ENCODE peak calls at places on chromosome 11, in four cellular contexts. Q, A, O and B are unnamed samples. For H3K36me3, the result is how much of the 10 kb centered on the place peaks cover.

GRCh38 chr11:84894666-84895065 is 732.5 kb downstream of the DLG2 start:
- DNase-seq in Q (no peak), A (no peak), O (no peak), B (no peak)

GRCh38 chr11:74739546-74740270 is 8.5 kb upstream of the CHRDL2 start:
- DNase-seq in Q (no peak), A (no peak), O (peak), B (no peak)

GRCh38 chr11:24679686-24680318 is 182.9 kb downstream of the LUZP2 start:
- DNase-seq in Q (no peak), A (no peak), O (peak), B (no peak)

GRCh38 chr11:121539000-121539399 is 86.2 kb upstream of the SORL1-AS1 start:
- DNase-seq in Q (no peak), A (no peak), O (no peak), B (no peak)

GRCh38 chr11:68043029-68043348 is 4.2 kb downstream of the TCIRG1 start:
- DNase-seq in Q (no peak), A (no peak), O (no peak), B (peak)

GRCh38 chr11:125263268-125263790 is 98.8 kb downstream of the PKNOX2 start:
- DNase-seq in Q (peak), A (peak), O (peak), B (peak)

GRCh38 chr11:15146271-15147003 is 31.7 kb downstream of the INSC start:
- DNase-seq in Q (no peak), A (no peak), O (peak), B (no peak)

GRCh38 chr11:131644204-131644603 is 273.8 kb downstream of the NTM start:
- DNase-seq in Q (no peak), A (no peak), O (no peak), B (no peak)

GRCh38 chr11:74648894-74649293 is 56.5 kb downstream of the POLD3 start:
- DNase-seq in Q (no peak), A (no peak), O (peak), B (no peak)

GRCh38 chr11:46298699-46299424 is 21.4 kb downstream of the CREB3L1 start:
- DNase-seq in Q (no peak), A (no peak), O (peak), B (no peak)

GRCh38 chr11:126328444-126328843 is 24.6 kb downstream of the DCPS start:
- DNase-seq in Q (peak), A (no peak), O (no peak), B (no peak)

GRCh38 chr11:119188067-119188466 is 2.8 kb downstream of the NHERF4 start:
- DNase-seq in Q (peak), A (no peak), O (no peak), B (peak)

GRCh38 chr11:65859812-65860277 is 388 bp upstream of the MUS81 start:
- DNase-seq in Q (no peak), A (no peak), O (no peak), B (no peak)

GRCh38 chr11:2151500-2152257 is 9.3 kb downstream of the INS start:
- DNase-seq in Q (no peak), A (no peak), O (peak), B (peak)

GRCh38 chr11:2929511-2929879 is 275 bp upstream of the PHLDA2 start:
- DNase-seq in Q (peak), A (no peak), O (peak), B (peak)

GRCh38 chr11:63564056-63564784 is 1.0 kb upstream of the PLAAT2 start:
- DNase-seq in Q (peak), A (peak), O (no peak), B (no peak)

GRCh38 chr11:60658409-60658808 is 41.0 kb upstream of the MS4A8 start:
- DNase-seq in Q (no peak), A (no peak), O (no peak), B (no peak)

GRCh38 chr11:129331217-129331616 is 44.4 kb upstream of the BARX2 start:
- DNase-seq in Q (no peak), A (no peak), O (peak), B (no peak)

GRCh38 chr11:93234602-93235207 is 36.9 kb upstream of the SLC36A4 start:
- DNase-seq in Q (peak), A (peak), O (peak), B (peak)

GRCh38 chr11:126061707-126062678 is 673 bp downstream of the CDON start:
- DNase-seq in Q (peak), A (no peak), O (peak), B (no peak)

GRCh38 chr11:115590254-115590653 is 86.0 kb upstream of the CADM1 start:
- DNase-seq in Q (no peak), A (no peak), O (no peak), B (no peak)

GRCh38 chr11:45939836-45940235 is 17.4 kb downstream of the LARGE2 start:
- DNase-seq in Q (no peak), A (no peak), O (peak), B (no peak)

GRCh38 chr11:33773399-33774355 is 643 bp downstream of the FBXO3 start:
- DNase-seq in Q (no peak), A (no peak), O (peak), B (peak)

GRCh38 chr11:70557742-70558485 is 159.6 kb downstream of the CTTN start:
- DNase-seq in Q (peak), A (no peak), O (no peak), B (no peak)

GRCh38 chr11:269146-269890 is 8.9 kb upstream of the NLRP6 start:
- DNase-seq in Q (peak), A (no peak), O (no peak), B (no peak)

GRCh38 chr11:23403210-23404185 is 543.2 kb upstream of the CCDC179 start:
- DNase-seq in Q (peak), A (no peak), O (no peak), B (peak)

GRCh38 chr11:13940611-13941256 is 21.8 kb upstream of the SPON1 start:
- DNase-seq in Q (no peak), A (no peak), O (no peak), B (no peak)

GRCh38 chr11:13939952-13940610 is 22.4 kb upstream of the SPON1 start:
- DNase-seq in Q (no peak), A (no peak), O (no peak), B (no peak)

GRCh38 chr11:13944016-13944415 is 18.5 kb upstream of the SPON1 start:
- DNase-seq in Q (no peak), A (no peak), O (no peak), B (no peak)

GRCh38 chr11:13942908-13943505 is 19.5 kb upstream of the SPON1 start:
- DNase-seq in Q (no peak), A (no peak), O (peak), B (no peak)

DNA sequence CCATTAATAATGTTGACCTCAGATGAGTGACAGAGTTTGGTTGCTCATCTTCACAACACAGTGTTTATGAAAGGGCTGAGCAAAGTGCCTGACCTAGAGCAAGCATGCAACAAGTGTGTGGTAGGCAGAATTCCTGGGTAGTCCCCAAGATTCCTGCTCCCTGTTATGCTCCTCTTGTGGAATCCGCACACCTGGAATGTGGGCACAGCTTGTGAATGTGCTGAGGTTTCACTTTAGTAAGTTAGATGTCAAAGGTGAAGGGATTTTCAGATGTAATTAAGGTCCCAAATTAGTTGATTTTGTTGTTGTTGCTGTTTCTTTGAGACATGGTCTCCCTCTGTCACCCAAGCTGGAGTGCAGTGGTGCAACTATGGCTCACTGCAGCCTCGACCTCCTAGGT is 20.7 kb upstream of the SPON1 start:
- DNase-seq in Q (no peak), A (no peak), O (no peak), B (no peak)
- H3K36me3 ChIP-seq in Q (under half), A (under half), O (under half), B (under half)

DNA sequence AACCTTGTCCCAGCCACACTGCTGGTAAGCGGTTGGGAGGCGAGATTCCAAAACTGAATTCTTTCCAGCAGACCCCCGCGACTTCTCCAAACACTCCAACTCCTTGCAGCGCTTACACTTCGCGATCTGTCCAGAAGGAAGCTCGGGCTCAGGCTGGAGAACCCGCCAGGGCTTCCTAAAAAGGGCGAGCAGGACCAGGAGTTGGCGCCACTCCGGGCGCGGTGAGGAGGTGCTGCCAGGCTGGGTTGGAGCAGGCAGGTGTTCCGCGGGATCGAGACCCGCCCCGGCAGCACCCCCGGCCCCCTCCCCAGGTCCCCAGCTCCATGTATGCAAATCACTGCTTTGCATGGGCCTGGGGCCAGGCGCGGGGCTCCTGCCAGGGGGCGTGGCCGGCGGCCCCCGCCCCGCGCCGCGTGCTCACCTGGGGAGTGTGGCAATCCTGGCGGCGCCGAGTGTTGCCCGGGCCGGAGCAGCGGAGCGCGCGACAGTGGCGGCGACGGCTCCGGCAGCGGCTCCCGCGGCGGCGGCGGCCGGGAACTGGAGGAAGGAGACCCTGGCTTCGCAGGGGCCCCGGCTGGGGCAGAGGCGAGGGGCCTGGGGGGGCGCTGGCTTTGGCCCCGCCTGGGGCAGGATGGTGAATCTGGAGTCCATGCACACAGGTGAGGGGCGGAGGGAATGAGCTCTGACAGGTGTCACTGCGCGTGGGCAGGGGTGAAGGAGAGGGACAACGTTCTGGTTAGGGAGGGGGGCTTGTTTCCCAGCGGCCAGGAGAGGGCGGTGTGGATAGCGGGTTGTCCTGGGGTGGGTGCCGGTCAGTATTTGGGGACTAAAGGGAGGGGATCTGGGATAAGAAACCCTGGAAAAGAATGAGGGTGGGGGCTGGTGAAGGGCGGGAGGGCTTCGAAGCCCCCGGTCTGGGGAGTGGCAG is at the start of gene POU2F3:
- DNase-seq in Q (no peak), A (no peak), O (no peak), B (peak)
- TF ChIP-seq CTCF in Q (no peak), A (peak), O (no peak), B (no peak)

DNA sequence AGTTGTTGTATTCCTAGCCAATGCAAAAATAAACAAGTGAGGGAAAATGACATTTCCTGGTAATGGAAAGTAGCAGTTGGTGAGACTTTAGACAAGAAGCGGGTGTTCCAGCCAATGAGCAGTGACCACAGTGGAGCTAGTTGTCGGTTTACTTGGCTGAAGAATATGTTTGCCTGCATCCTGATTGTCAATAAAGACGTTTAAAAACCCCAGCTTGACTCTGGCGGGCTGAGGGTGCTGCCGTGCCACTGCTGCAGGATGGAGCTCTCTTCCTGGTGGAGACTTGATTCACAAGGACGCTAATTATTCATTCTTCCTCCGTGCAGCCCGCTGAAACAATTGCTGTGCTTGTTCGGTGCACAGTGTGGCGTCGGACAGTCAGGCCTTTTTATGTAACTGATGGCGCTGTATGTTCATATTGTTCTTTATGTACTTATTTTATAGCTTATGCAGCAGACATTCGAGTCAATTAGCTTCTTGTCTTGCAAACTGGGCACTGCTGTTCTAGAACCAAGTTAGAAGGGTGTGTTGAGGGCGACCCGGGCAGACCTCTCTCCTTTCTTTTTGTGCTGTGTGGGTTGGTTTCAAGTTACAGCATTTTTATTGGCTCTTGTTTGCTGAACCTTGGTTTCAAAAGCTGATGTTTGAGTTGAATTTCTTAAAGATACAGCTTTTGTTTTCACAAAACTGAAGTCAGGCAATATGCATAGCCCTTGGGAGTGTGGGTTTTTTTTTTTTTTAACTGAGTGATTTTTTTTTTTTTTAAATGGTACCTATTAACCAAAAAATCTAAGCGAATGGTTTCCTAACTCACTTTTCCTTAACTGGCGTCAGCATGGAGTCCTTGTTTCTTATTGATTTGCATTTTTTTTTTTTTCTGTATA is 153.9 kb downstream of the TEAD1 start:
- DNase-seq in Q (no peak), A (peak), O (peak), B (no peak)
- H3K4me3 ChIP-seq in Q (peak), A (peak), O (peak), B (peak)

GRCh38 chr11:61806785-61807184 is 10.0 kb downstream of the FADS1 start:
- DNase-seq in Q (no peak), A (no peak), O (no peak), B (no peak)
- H3K36me3 ChIP-seq in Q (under half), A (under half), O (half or more), B (half or more)

GRCh38 chr11:35038211-35038930 is 100.6 kb upstream of the CD44 start:
- DNase-seq in Q (no peak), A (no peak), O (no peak), B (no peak)
- TF ChIP-seq CTCF in Q (no peak), A (no peak), O (no peak), B (no peak)

DNA sequence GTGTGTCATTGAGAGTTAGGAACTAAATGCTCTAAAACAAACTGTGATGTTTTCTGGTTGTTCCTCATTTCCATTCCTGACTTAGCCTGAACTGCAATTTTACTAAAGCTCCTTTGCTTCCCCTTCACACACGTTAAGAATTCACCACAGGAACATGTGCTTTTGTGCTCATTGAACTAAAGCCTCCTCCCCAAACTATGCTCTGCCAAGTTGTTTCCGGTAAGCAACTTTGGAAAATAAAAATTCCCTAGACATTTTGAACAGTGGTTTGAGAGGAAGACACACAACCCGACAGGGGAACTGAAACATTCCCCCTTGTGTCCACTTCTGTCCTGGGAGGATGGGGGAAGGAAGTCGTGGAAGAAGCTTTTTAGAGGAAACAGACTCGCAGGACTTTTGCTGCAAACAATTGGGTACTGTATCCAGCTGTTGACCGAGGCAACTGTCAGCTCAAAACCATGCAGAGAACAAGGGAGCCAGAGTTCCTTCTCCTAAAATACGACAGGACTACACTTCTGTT is 66.9 kb downstream of the GAB2 start:
- DNase-seq in Q (no peak), A (no peak), O (peak), B (no peak)
- H3K4me3 ChIP-seq in Q (peak), A (no peak), O (peak), B (peak)

DNA sequence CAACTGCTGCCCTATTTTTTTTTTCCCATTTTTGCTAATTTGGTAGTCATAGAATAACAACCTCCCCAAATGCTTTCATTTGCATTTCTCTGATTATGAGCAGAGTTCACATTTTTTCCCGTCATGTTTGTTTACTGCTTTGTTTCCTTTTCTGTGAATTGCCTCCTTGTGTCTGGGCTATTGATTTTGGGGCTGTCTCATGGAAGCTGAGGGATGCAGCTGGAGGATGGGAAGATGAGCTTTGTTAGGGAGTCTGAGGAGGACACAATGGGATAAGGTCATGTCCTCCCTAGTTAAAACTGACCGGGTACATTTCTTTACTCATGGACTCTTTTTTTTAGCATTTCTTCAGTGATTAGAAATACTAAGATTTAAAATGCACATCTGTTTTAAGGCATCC is 155.1 kb downstream of the LDLRAD3 start:
- DNase-seq in Q (no peak), A (no peak), O (no peak), B (no peak)
- H3K36me3 ChIP-seq in Q (under half), A (under half), O (under half), B (under half)